ENCODE peak calls at places on chromosomes 12 and 14, in five cellular contexts. D is neural progenitor cell, K is mesenchymal stem cell, C is IMR-90, E is GM23248. Y is an unnamed sample.

GRCh38 chr12:112514926-112515642 is 96.3 kb downstream of the PTPN11 start:
- DNase-seq in D (no peak), K (no peak), C (no peak), E (peak), Y (no peak)

GRCh38 chr12:123914726-123915345 is 57.8 kb downstream of the CCDC92 start:
- DNase-seq in D (peak), K (no peak), C (no peak), E (no peak), Y (no peak)

GRCh38 chr12:60501124-60501729 is 905.4 kb downstream of the SLC16A7 start:
- DNase-seq in D (peak), K (peak), C (no peak), E (peak), Y (no peak)

GRCh38 chr12:56220611-56221232 is 1.0 kb downstream of the RNF41 start:
- DNase-seq in D (no peak), K (peak), C (peak), E (peak), Y (peak)

GRCh38 chr12:117148642-117149041 is 41.6 kb downstream of the FBXO21 start:
- DNase-seq in D (no peak), K (no peak), C (no peak), E (no peak), Y (no peak)

GRCh38 chr14:88551094-88551870 is 3.5 kb downstream of the PTPN21 start:
- DNase-seq in D (peak), K (peak), C (peak), E (peak), Y (no peak)

GRCh38 chr14:79369359-79370332 is 841.7 kb downstream of the DIO2 start:
- DNase-seq in D (no peak), K (peak), C (peak), E (peak), Y (no peak)

GRCh38 chr12:52703424-52703823 is at the start of gene KRT77:
- DNase-seq in D (no peak), K (no peak), C (no peak), E (no peak), Y (no peak)

GRCh38 chr14:74634964-74635363 is 22.9 kb upstream of the LTBP2 start:
- DNase-seq in D (peak), K (no peak), C (no peak), E (no peak), Y (no peak)

DNA sequence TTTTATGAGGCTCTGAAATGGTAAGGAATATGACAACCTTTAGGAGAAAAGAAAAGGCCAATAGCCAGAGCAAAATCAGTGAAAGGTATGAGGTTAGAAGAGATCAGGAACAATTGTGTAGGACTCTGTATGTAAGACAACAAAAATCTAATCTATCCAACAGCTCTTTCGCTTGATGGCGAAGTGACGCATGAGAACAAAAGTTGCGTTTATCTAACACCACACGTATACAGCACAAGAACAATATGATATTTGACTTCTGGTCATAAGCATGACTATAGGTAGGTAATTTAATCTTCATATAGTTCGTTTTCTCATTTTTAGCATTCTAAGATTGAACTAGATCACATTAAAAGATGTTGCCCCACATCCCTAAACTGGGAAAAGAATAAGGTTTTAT is 1.5 kb downstream of the CLECL1 start:
- DNase-seq in D (no peak), K (no peak), C (no peak), E (no peak), Y (peak)
- H3K4me2 ChIP-seq in D (no peak), K (no peak), C (no peak), E (no peak), Y (peak)

DNA sequence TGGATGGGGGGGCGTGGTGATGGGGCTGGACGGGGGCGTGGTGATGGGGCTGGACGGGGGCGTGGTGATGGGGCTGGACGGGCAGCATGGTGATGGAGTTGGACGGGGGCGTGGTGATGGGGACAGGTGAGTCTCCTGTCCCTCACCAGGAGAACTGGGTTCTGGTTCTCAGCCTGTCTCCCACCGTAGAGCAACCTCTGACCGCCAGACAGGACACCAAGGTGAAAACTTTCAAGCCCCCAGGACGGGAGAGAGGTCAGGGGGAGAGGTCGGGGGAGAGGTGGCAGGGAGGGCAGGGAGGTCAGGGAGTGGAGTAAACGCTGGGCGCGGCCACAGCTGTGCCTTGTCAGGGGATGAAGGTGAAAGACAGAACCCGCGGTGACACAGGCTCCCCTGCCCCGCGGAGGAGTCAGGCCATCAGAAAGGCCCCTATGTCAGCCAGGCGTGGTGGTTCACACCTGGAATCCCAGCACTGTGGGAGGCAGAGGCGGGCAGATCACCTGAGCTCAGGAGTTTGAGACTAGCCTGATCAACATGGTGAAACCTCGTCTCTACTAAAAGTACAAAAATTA is 84.6 kb downstream of the GALNT9 start:
- DNase-seq in D (no peak), K (no peak), C (no peak), E (no peak), Y (no peak)
- H3K4me2 ChIP-seq in D (no peak), K (no peak), C (no peak), E (no peak), Y (no peak)

DNA sequence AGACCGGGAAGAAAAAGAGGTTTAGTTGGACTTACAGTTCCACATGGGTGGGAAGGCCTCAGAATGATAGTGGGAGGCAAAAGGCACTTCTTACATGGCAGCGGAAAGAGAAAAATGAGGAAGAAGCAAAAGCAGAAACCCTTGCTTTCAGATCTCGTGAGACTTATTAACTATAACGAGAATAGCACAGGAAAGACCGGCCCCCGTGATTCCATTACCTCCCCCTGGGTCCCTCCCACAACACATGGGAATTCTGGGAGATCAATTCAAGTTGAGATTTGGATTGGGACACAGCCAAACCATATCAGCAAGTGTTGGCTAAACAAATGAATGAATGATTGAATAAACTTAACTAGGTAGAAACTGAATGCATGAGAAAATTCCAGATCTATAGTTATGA is 85.3 kb upstream of the PARP11 start:
- DNase-seq in D (no peak), K (no peak), C (no peak), E (no peak), Y (no peak)
- H3K4me2 ChIP-seq in D (no peak), K (no peak), C (no peak), E (no peak), Y (no peak)

GRCh38 chr12:107895966-107896365 is 121.5 kb downstream of the ASCL4 start:
- DNase-seq in D (no peak), K (no peak), C (no peak), E (no peak), Y (no peak)
- H3K4me2 ChIP-seq in D (no peak), K (no peak), C (no peak), E (no peak), Y (no peak)

GRCh38 chr12:129720618-129721017 is 183.2 kb downstream of the TMEM132D start:
- DNase-seq in D (no peak), K (no peak), C (no peak), E (no peak), Y (no peak)
- H3K4me2 ChIP-seq in D (no peak), K (no peak), C (no peak), E (no peak), Y (no peak)

DNA sequence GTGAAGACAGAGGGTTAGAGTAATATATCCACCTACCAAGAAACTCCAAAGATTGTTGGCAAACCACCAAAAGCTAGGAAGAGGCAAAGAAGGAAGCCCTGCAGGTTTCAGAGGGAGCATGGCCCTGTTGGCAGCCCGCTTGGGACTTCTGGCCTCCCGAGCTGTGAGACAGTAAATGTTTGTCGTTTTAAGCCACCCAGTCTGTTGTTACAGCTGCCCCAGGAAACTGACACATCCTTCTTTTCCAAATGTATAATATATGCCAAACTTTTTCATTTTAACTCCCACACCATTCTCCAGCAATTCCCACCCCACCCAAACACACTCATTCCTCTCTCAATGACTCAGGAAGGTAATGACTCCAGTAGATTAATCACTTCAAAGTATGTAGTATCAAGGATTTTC is 74.0 kb downstream of the RPS29 start:
- DNase-seq in D (no peak), K (no peak), C (peak), E (peak), Y (no peak)
- H3K4me2 ChIP-seq in D (no peak), K (no peak), C (no peak), E (peak), Y (no peak)

GRCh38 chr14:72173038-72173720 is 240.9 kb downstream of the RGS6 start:
- DNase-seq in D (no peak), K (no peak), C (no peak), E (no peak), Y (no peak)
- H3K4me2 ChIP-seq in D (no peak), K (no peak), C (no peak), E (no peak), Y (no peak)

GRCh38 chr12:3311491-3312103 is 179.4 kb upstream of the PRMT8 start:
- DNase-seq in D (no peak), K (no peak), C (no peak), E (no peak), Y (no peak)
- H3K4me2 ChIP-seq in D (no peak), K (no peak), C (no peak), E (no peak), Y (no peak)